ENCODE peak calls at places on chromosomes 6 and 20, in six cellular contexts. One of them, this sample, is unnamed.

GRCh38 chr6:63897459-63897858 is 261.9 kb downstream of the PHF3 start:
- DNase-seq in H1: no peak
- DNase-seq in K562: no peak
- DNase-seq in GM12891: no peak
- DNase-seq in GM12878: no peak
- DNase-seq in HepG2: no peak
- DNase-seq in this sample: no peak

GRCh38 chr6:139409026-139409425 is 34.6 kb upstream of the CITED2 start:
- DNase-seq in H1: no peak
- DNase-seq in K562: no peak
- DNase-seq in GM12891: no peak
- DNase-seq in GM12878: no peak
- DNase-seq in HepG2: no peak
- DNase-seq in this sample: no peak

GRCh38 chr20:2559641-2560040 is 23.3 kb downstream of the TMC2 start:
- DNase-seq in H1: no peak
- DNase-seq in K562: no peak
- DNase-seq in GM12891: no peak
- DNase-seq in GM12878: no peak
- DNase-seq in HepG2: no peak
- DNase-seq in this sample: no peak

GRCh38 chr20:53739799-53740785 is 146.5 kb upstream of the ZNF217 start:
- DNase-seq in H1: no peak
- DNase-seq in K562: peak
- DNase-seq in GM12891: no peak
- DNase-seq in GM12878: no peak
- DNase-seq in HepG2: no peak
- DNase-seq in this sample: no peak

GRCh38 chr20:34534391-34535165 is 18.4 kb downstream of the DYNLRB1 start:
- DNase-seq in H1: no peak
- DNase-seq in K562: no peak
- DNase-seq in GM12891: no peak
- DNase-seq in GM12878: no peak
- DNase-seq in HepG2: no peak
- DNase-seq in this sample: no peak

GRCh38 chr6:36695414-36695813 is 2.2 kb upstream of the RAB44 start:
- DNase-seq in H1: no peak
- DNase-seq in K562: no peak
- DNase-seq in GM12891: no peak
- DNase-seq in GM12878: no peak
- DNase-seq in HepG2: no peak
- DNase-seq in this sample: no peak

GRCh38 chr6:11632795-11633511 is 95.4 kb downstream of the TMEM170B start:
- DNase-seq in H1: no peak
- DNase-seq in K562: no peak
- DNase-seq in GM12891: no peak
- DNase-seq in GM12878: no peak
- DNase-seq in HepG2: no peak
- DNase-seq in this sample: no peak

GRCh38 chr6:141587482-141588266 is 545.1 kb upstream of the GJE1 start:
- DNase-seq in H1: no peak
- DNase-seq in K562: no peak
- DNase-seq in GM12891: no peak
- DNase-seq in GM12878: no peak
- DNase-seq in HepG2: no peak
- DNase-seq in this sample: no peak

GRCh38 chr6:111784423-111784822 is 88.8 kb downstream of the FYN start:
- DNase-seq in H1: no peak
- DNase-seq in K562: no peak
- DNase-seq in GM12891: no peak
- DNase-seq in GM12878: no peak
- DNase-seq in HepG2: no peak
- DNase-seq in this sample: no peak

GRCh38 chr6:160523223-160523622 is 140.9 kb downstream of the LPA start:
- DNase-seq in H1: no peak
- DNase-seq in K562: peak
- DNase-seq in GM12891: no peak
- DNase-seq in GM12878: no peak
- DNase-seq in HepG2: no peak
- DNase-seq in this sample: no peak
- TF ChIP-seq TAF1 in H1: no peak
- TF ChIP-seq TAF1 in K562: no peak
- TF ChIP-seq TAF1 in GM12891: no peak
- TF ChIP-seq TAF1 in GM12878: no peak
- TF ChIP-seq TAF1 in HepG2: no peak
- TF ChIP-seq TAF1 in this sample: no peak

DNA sequence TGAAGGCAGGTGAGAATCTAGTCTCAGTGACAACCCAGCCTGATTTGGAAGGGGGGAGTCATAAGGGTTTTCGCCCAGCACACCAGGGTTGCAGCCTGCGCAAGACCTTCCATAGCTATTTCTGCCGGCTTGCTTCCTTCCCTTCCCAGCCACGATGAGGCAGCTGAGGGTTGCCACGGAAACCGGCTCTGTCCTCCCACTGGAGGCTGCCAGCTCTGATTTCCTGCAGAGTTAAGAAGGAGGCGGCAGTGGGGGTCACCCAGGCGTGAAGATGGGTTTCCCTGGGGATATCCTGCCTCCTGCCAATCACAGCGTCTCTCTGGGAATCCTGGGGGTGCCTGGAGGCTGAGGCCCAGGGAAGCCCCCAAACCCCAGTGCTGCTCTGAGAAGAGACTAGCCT is 23.1 kb upstream of the KCNB1 start:
- DNase-seq in H1: no peak
- DNase-seq in K562: no peak
- DNase-seq in GM12891: no peak
- DNase-seq in GM12878: no peak
- DNase-seq in HepG2: no peak
- DNase-seq in this sample: no peak
- TF ChIP-seq POLR2AphosphoS5 in H1: no peak
- TF ChIP-seq POLR2AphosphoS5 in K562: no peak
- TF ChIP-seq POLR2AphosphoS5 in GM12891: no peak
- TF ChIP-seq POLR2AphosphoS5 in GM12878: no peak
- TF ChIP-seq POLR2AphosphoS5 in HepG2: no peak
- TF ChIP-seq POLR2AphosphoS5 in this sample: no peak

GRCh38 chr6:71406871-71407860 is 118.6 kb downstream of the OGFRL1 start:
- DNase-seq in H1: no peak
- DNase-seq in K562: no peak
- DNase-seq in GM12891: no peak
- DNase-seq in GM12878: no peak
- DNase-seq in HepG2: no peak
- DNase-seq in this sample: no peak
- TF ChIP-seq POLR2A in H1: no peak
- TF ChIP-seq POLR2A in K562: no peak
- TF ChIP-seq POLR2A in GM12891: no peak
- TF ChIP-seq POLR2A in GM12878: no peak
- TF ChIP-seq POLR2A in HepG2: no peak
- TF ChIP-seq POLR2A in this sample: no peak

GRCh38 chr6:101811108-101811507 is 417.6 kb downstream of the GRIK2 start:
- DNase-seq in H1: no peak
- DNase-seq in K562: no peak
- DNase-seq in GM12891: no peak
- DNase-seq in GM12878: no peak
- DNase-seq in HepG2: no peak
- DNase-seq in this sample: no peak
- TF ChIP-seq TAF1 in H1: no peak
- TF ChIP-seq TAF1 in K562: no peak
- TF ChIP-seq TAF1 in GM12891: no peak
- TF ChIP-seq TAF1 in GM12878: no peak
- TF ChIP-seq TAF1 in HepG2: no peak
- TF ChIP-seq TAF1 in this sample: no peak

GRCh38 chr6:106629859-106630163 is 433 bp downstream of the QRSL1 start:
- DNase-seq in H1: no peak
- DNase-seq in K562: no peak
- DNase-seq in GM12891: no peak
- DNase-seq in GM12878: no peak
- DNase-seq in HepG2: no peak
- DNase-seq in this sample: no peak

GRCh38 chr6:106628658-106629102 is 618 bp downstream of the RTN4IP1 start:
- DNase-seq in H1: no peak
- DNase-seq in K562: peak
- DNase-seq in GM12891: no peak
- DNase-seq in GM12878: no peak
- DNase-seq in HepG2: peak
- DNase-seq in this sample: no peak

GRCh38 chr6:106630366-106630765 is 988 bp downstream of the QRSL1 start:
- DNase-seq in H1: no peak
- DNase-seq in K562: peak
- DNase-seq in GM12891: no peak
- DNase-seq in GM12878: no peak
- DNase-seq in HepG2: no peak
- DNase-seq in this sample: no peak

GRCh38 chr6:106631356-106631755 is 2.0 kb downstream of the QRSL1 start:
- DNase-seq in H1: no peak
- DNase-seq in K562: peak
- DNase-seq in GM12891: no peak
- DNase-seq in GM12878: no peak
- DNase-seq in HepG2: no peak
- DNase-seq in this sample: no peak

GRCh38 chr6:106629103-106629858 is at the start of the genes QRSL1 and RTN4IP1:
- DNase-seq in H1: peak
- DNase-seq in K562: peak
- DNase-seq in GM12891: peak
- DNase-seq in GM12878: peak
- DNase-seq in HepG2: peak
- DNase-seq in this sample: peak
- TF ChIP-seq POLR2AphosphoS5 in H1: no peak
- TF ChIP-seq POLR2AphosphoS5 in K562: peak
- TF ChIP-seq POLR2AphosphoS5 in GM12891: peak
- TF ChIP-seq POLR2AphosphoS5 in GM12878: peak
- TF ChIP-seq POLR2AphosphoS5 in HepG2: peak
- TF ChIP-seq POLR2AphosphoS5 in this sample: peak

This sample was measured in GM12892.